ENCODE peak calls at places on chromosome 20, in nine cellular contexts. Q is midbrain; F is left colon; P is fibroblast of the aortic adventitia; N is glomerular endothelial cell; W is PC-3; A is omental fat pad; X is esophagus squamous epithelium; E is activated CD4-positive, alpha-beta T cell treated with anti-CD3 and anti-CD28 coated beads, Interleukin-2, amount 10 ng/mL, durations not matched to agents 24 days and 14 days. S is an unnamed sample.

GRCh38 chr20:32966881-32967781 is 37.1 kb downstream of the SUN5 start:
- DNase-seq in A (no peak), E (peak), X (no peak), F (no peak), P (no peak), Q (no peak), W (no peak), N (no peak), S (no peak)

GRCh38 chr20:57440678-57441509 is 49.7 kb downstream of the RBM38 start:
- DNase-seq in A (no peak), F (peak), X (no peak), Q (peak), E (no peak), W (no peak), N (no peak), P (peak), S (peak)

GRCh38 chr20:50226093-50226974 is 35.7 kb downstream of the CEBPB start:
- DNase-seq in X (no peak), P (peak), F (peak), Q (no peak), N (no peak), A (peak), W (no peak), E (peak), S (peak)

GRCh38 chr20:38260378-38261053 is at the start of gene KIAA1755:
- DNase-seq in A (no peak), E (no peak), W (no peak), F (no peak), X (no peak), N (no peak), Q (peak), P (peak), S (peak)

GRCh38 chr20:41318271-41318649 is 729 bp upstream of the ZHX3 start:
- DNase-seq in P (no peak), A (no peak), W (no peak), E (peak), F (no peak), N (no peak), Q (peak), X (no peak), S (no peak)

GRCh38 chr20:2080532-2081224 is 20.9 kb upstream of the STK35 start:
- DNase-seq in W (no peak), A (no peak), X (no peak), F (no peak), N (no peak), Q (no peak), P (no peak), E (no peak), S (no peak)

GRCh38 chr20:22060610-22061009 is 355.1 kb downstream of the PAX1 start:
- DNase-seq in N (no peak), Q (no peak), W (no peak), A (no peak), F (no peak), P (no peak), E (no peak), X (no peak), S (no peak)

GRCh38 chr20:17595846-17596245 is 26.0 kb downstream of the DSTN start:
- DNase-seq in A (no peak), E (no peak), X (no peak), P (no peak), N (no peak), F (no peak), Q (no peak), W (no peak), S (no peak)

GRCh38 chr20:31547720-31548298 is 33.6 kb downstream of the HM13 start:
- DNase-seq in N (no peak), W (no peak), Q (no peak), A (no peak), E (no peak), P (no peak), X (no peak), F (no peak), S (no peak)

GRCh38 chr20:20632644-20633043 is 79.8 kb downstream of the RALGAPA2 start:
- DNase-seq in F (no peak), N (no peak), P (no peak), Q (no peak), A (no peak), W (no peak), E (no peak), X (no peak), S (no peak)

GRCh38 chr20:53718142-53718481 is 124.5 kb upstream of the ZNF217 start:
- DNase-seq in Q (no peak), X (no peak), N (no peak), W (no peak), F (no peak), E (no peak), A (no peak), P (no peak), S (no peak)

GRCh38 chr20:56628873-56629463 is at the start of gene TFAP2C:
- DNase-seq in Q (no peak), E (peak), P (no peak), X (no peak), F (peak), W (peak), N (no peak), A (peak), S (peak)

GRCh38 chr20:43911066-43911465 is 3.6 kb upstream of the TOX2 start:
- DNase-seq in Q (no peak), W (peak), N (peak), E (no peak), P (peak), F (no peak), A (no peak), X (no peak), S (peak)

GRCh38 chr20:35334511-35335101 is 42.4 kb upstream of the FAM83C start:
- DNase-seq in A (no peak), X (no peak), Q (no peak), E (no peak), P (no peak), F (no peak), N (no peak), W (no peak), S (no peak)

GRCh38 chr20:34083137-34083536 is 28.9 kb downstream of the EIF2S2 start:
- DNase-seq in X (no peak), F (peak), E (no peak), P (peak), N (no peak), Q (no peak), A (no peak), W (peak), S (peak)

GRCh38 chr20:46037036-46037435 is 8.0 kb downstream of the SLC12A5 start:
- DNase-seq in X (no peak), W (no peak), E (no peak), F (no peak), N (no peak), Q (no peak), P (no peak), A (no peak), S (no peak)